ENCODE peak calls at places on chromosomes 11 and 22, in seven cellular contexts. N is activated gamma-delta T cell treated with anti-CD3 and anti-CD28 coated beads, Interleukin-2, amount 50 U/mL, for 16 hours; M is mucosa of descending colon; W is T follicular helper cell; G is stimulated activated naive CD4-positive, alpha-beta T cell; X is RCC 7860; V is NCI-H2171 treated with DMSO at 0.1 percent for 48 hours. J is an unnamed sample.

GRCh38 chr11:12215192-12215591 is 104.8 kb downstream of the MICAL2 start:
- DNase-seq in N (no peak), M (no peak), W (no peak), G (no peak), X (no peak), V (no peak), J (peak; percentile 24)

GRCh38 chr22:49753276-49753884 is 74.3 kb downstream of the BRD1 start:
- DNase-seq in N (no peak), M (no peak), W (no peak), G (no peak), X (no peak), V (no peak), J (no peak)

GRCh38 chr11:75164318-75164827 is 13.5 kb downstream of the SLCO2B1 start:
- DNase-seq in N (no peak), M (no peak), W (no peak), G (no peak), X (no peak), V (no peak), J (no peak)

GRCh38 chr11:76288166-76288978 is 82.1 kb upstream of the WNT11 start:
- DNase-seq in N (no peak), M (no peak), W (peak; percentile 4), G (peak; percentile 19), X (no peak), V (no peak), J (peak; percentile 21)

GRCh38 chr11:26578998-26579635 is 7.1 kb upstream of the MUC15 start:
- DNase-seq in N (no peak), M (no peak), W (no peak), G (no peak), X (no peak), V (no peak), J (no peak)

GRCh38 chr22:43334378-43334777 is 8.8 kb downstream of the SCUBE1 start:
- DNase-seq in N (no peak), M (no peak), W (no peak), G (no peak), X (no peak), V (no peak), J (no peak)

GRCh38 chr11:2586793-2587131 is 113.0 kb downstream of the KCNQ1OT1 start:
- DNase-seq in N (no peak), M (peak; percentile 14), W (no peak), G (no peak), X (no peak), V (no peak), J (peak; percentile 0)

GRCh38 chr11:77609234-77609633 is 19.5 kb downstream of the AQP11 start:
- DNase-seq in N (no peak), M (no peak), W (no peak), G (no peak), X (no peak), V (no peak), J (no peak)

GRCh38 chr11:93653080-93653479 is 8.4 kb upstream of the CEP295 start:
- DNase-seq in N (no peak), M (no peak), W (no peak), G (no peak), X (no peak), V (no peak), J (no peak)

GRCh38 chr11:121625784-121626506 is 173.2 kb upstream of the SORL1-AS1 start:
- DNase-seq in N (no peak), M (no peak), W (no peak), G (no peak), X (no peak), V (no peak), J (no peak)

GRCh38 chr11:11186249-11186648 is 166.8 kb downstream of the CSNK2A3 start:
- DNase-seq in N (no peak), M (no peak), W (no peak), G (no peak), X (no peak), V (no peak), J (no peak)

GRCh38 chr11:126282361-126282741 is 542 bp upstream of the TIRAP start:
- DNase-seq in N (no peak), M (peak; percentile 66), W (peak; percentile 16), G (peak; percentile 30), X (no peak), V (no peak), J (peak; percentile 35)

GRCh38 chr22:48331266-48331665 is 1496.4 kb downstream of the BRD1 start:
- DNase-seq in N (no peak), M (no peak), W (no peak), G (no peak), X (no peak), V (no peak), J (no peak)

GRCh38 chr11:14075118-14075601 is 112.6 kb downstream of the SPON1 start:
- DNase-seq in N (peak; percentile 34), M (no peak), W (peak; percentile 53), G (peak; percentile 52), X (no peak), V (no peak), J (peak; percentile 55)

GRCh38 chr11:288328-289144 is at the start of gene PGGHG:
- DNase-seq in N (no peak), M (peak; percentile 88), W (no peak), G (no peak), X (peak; percentile 18), V (no peak), J (no peak)

GRCh38 chr22:24244144-24244787 is 616 bp downstream of the GGT5 start:
- DNase-seq in N (no peak), M (no peak), W (no peak), G (no peak), X (no peak), V (no peak), J (no peak)

GRCh38 chr11:1927151-1928037 is 7.9 kb downstream of the TNNT3 start:
- DNase-seq in N (no peak), M (no peak), W (no peak), G (no peak), X (no peak), V (no peak), J (no peak)

GRCh38 chr22:50624347-50625130 is 3.4 kb downstream of the ARSA start:
- DNase-seq in N (no peak), M (no peak), W (no peak), G (no peak), X (no peak), V (peak; percentile 22), J (no peak)

GRCh38 chr11:123382555-123383074 is 47.5 kb upstream of the GRAMD1B start:
- DNase-seq in N (no peak), M (no peak), W (no peak), G (no peak), X (no peak), V (no peak), J (no peak)

GRCh38 chr11:131710511-131710910 is 340.1 kb downstream of the NTM start:
- DNase-seq in N (no peak), M (no peak), W (no peak), G (no peak), X (peak; percentile 37), V (no peak), J (no peak)

GRCh38 chr22:38353142-38353629 is 36.0 kb upstream of the CSNK1E start:
- DNase-seq in N (peak; percentile 50), M (peak; percentile 87), W (peak; percentile 50), G (peak; percentile 14), X (peak; percentile 9), V (peak; percentile 30), J (peak; percentile 39)